ENCODE peak calls at places on chromosomes 5 and 9, in nine cellular contexts. D, E, G, A, M, C, R, S and P are unnamed samples.

GRCh38 chr9:3526903-3527652 is 1.3 kb upstream of the RFX3 start:
- DNase-seq in D (peak), G (no peak), M (no peak), R (no peak), S (no peak), A (peak), E (peak), C (no peak), P (no peak)

GRCh38 chr5:113336975-113337374 is 97.8 kb downstream of the TSSK1B start:
- DNase-seq in C (peak), G (no peak), E (no peak), D (no peak), A (peak), R (no peak), M (peak), S (no peak), P (peak)

GRCh38 chr9:119004618-119004990 is 364.6 kb downstream of the BRINP1 start:
- DNase-seq in C (peak), R (no peak), E (no peak), M (peak), A (no peak), D (no peak), S (no peak), G (peak), P (no peak)

GRCh38 chr9:128274245-128274644 is 1.6 kb downstream of the GOLGA2 start:
- DNase-seq in E (no peak), G (no peak), A (no peak), D (no peak), C (no peak), R (no peak), M (no peak), S (no peak), P (no peak)

GRCh38 chr5:170347022-170347421 is 42.1 kb downstream of the KCNMB1 start:
- DNase-seq in E (no peak), G (no peak), C (no peak), R (no peak), A (no peak), M (no peak), S (no peak), D (no peak), P (no peak)

GRCh38 chr5:175226506-175226905 is 217.5 kb downstream of the DRD1 start:
- DNase-seq in R (no peak), D (no peak), M (no peak), G (no peak), A (no peak), S (no peak), C (no peak), E (no peak), P (no peak)

GRCh38 chr9:119938871-119939270 is 569.6 kb upstream of the BRINP1 start:
- DNase-seq in G (no peak), M (no peak), D (no peak), A (no peak), C (no peak), R (no peak), E (no peak), S (no peak), P (no peak)

GRCh38 chr5:134410822-134411221 is 859 bp downstream of the CDKN2AIPNL start:
- DNase-seq in A (no peak), S (no peak), M (no peak), R (no peak), C (no peak), D (no peak), G (no peak), E (no peak), P (no peak)

GRCh38 chr9:89808076-89808701 is 203.4 kb downstream of the GADD45G start:
- DNase-seq in E (no peak), R (no peak), S (no peak), D (no peak), C (no peak), M (no peak), G (no peak), A (no peak), P (no peak)

GRCh38 chr5:80579050-80579449 is 9.0 kb upstream of the ANKRD34B start:
- DNase-seq in E (no peak), A (no peak), G (no peak), R (no peak), C (no peak), S (no peak), M (no peak), D (no peak), P (no peak)

GRCh38 chr9:108052431-108053080 is 563.0 kb upstream of the KLF4 start:
- DNase-seq in R (no peak), M (no peak), E (no peak), D (no peak), C (no peak), G (no peak), A (no peak), S (no peak), P (no peak)

GRCh38 chr5:154288145-154288544 is 97.6 kb downstream of the GALNT10 start:
- DNase-seq in R (no peak), G (peak), D (no peak), E (no peak), A (no peak), S (no peak), C (no peak), M (no peak), P (no peak)

GRCh38 chr9:127123239-127123935 is 952 bp upstream of the ANGPTL2 start:
- DNase-seq in S (no peak), M (no peak), E (no peak), R (no peak), G (no peak), D (peak), C (no peak), A (no peak), P (no peak)

GRCh38 chr9:127741831-127742434 is 6.8 kb upstream of the TOR2A start:
- DNase-seq in S (no peak), R (no peak), C (no peak), M (peak), A (peak), E (no peak), D (no peak), G (peak), P (peak)

GRCh38 chr5:31237159-31237558 is 43.7 kb downstream of the CDH6 start:
- DNase-seq in M (no peak), R (no peak), G (peak), D (no peak), C (no peak), S (no peak), A (no peak), E (no peak), P (no peak)

GRCh38 chr5:15026944-15027343 is 155.4 kb upstream of the ANKH start:
- DNase-seq in E (no peak), C (no peak), S (no peak), G (no peak), A (no peak), R (no peak), D (peak), M (no peak), P (no peak)

GRCh38 chr5:93899026-93899600 is 157.7 kb upstream of the POU5F2 start:
- DNase-seq in R (no peak), D (no peak), E (no peak), A (no peak), C (no peak), S (no peak), G (no peak), M (no peak), P (peak)

GRCh38 chr5:132251220-132251725 is 6.2 kb upstream of the PDLIM4 start:
- DNase-seq in D (no peak), S (no peak), M (peak), R (no peak), A (no peak), E (no peak), C (peak), G (no peak), P (no peak)

GRCh38 chr9:77952641-77953341 is 78.8 kb downstream of the GNAQ start:
- DNase-seq in G (peak), D (no peak), E (no peak), S (no peak), M (peak), A (no peak), C (no peak), R (no peak), P (no peak)

GRCh38 chr5:152221721-152222629 is 183.1 kb downstream of the NMUR2 start:
- DNase-seq in E (no peak), G (no peak), M (no peak), C (no peak), S (no peak), R (no peak), D (no peak), A (no peak), P (no peak)